ENCODE peak calls at places on chromosomes 2 and 18, in ten cellular contexts. J is astrocyte, D is progenitor cell of endocrine pancreas, R is GM03348, O is HEK293T, E is ovary, L is left ventricle myocardium superior, I is PC-3, P is trophoblast cell, U is nephron progenitor cell. C is an unnamed sample.

GRCh38 chr2:239574054-239574433 is 173.2 kb upstream of the HDAC4 start:
- DNase-seq in J (no peak), O (no peak), E (no peak), U (no peak), P (no peak), R (no peak), L (no peak), D (no peak), I (no peak), C (no peak)

GRCh38 chr2:228355897-228356296 is 174.4 kb upstream of the SPHKAP start:
- DNase-seq in R (no peak), P (no peak), U (no peak), D (no peak), J (no peak), O (no peak), L (no peak), I (no peak), E (no peak), C (no peak)

GRCh38 chr2:68225119-68225632 is 27.2 kb downstream of the PPP3R1 start:
- DNase-seq in L (no peak), O (peak; percentile 32), E (no peak), I (peak; percentile 48), D (no peak), J (no peak), U (no peak), P (peak; percentile 55), R (no peak), C (peak; percentile 32)

GRCh38 chr2:231299267-231299666 is 96.2 kb upstream of the B3GNT7 start:
- DNase-seq in I (no peak), E (no peak), J (no peak), O (no peak), L (no peak), P (peak; percentile 13), R (no peak), U (no peak), D (no peak), C (no peak)

GRCh38 chr18:57519668-57520424 is 66.7 kb downstream of the FECH start:
- DNase-seq in U (no peak), R (no peak), I (no peak), J (no peak), O (no peak), P (no peak), L (no peak), E (no peak), D (no peak), C (no peak)

GRCh38 chr2:237873382-237873781 is 14.0 kb downstream of the RAMP1 start:
- DNase-seq in O (no peak), P (no peak), J (no peak), R (no peak), D (no peak), L (no peak), U (no peak), E (peak; percentile 40), I (no peak), C (no peak)

GRCh38 chr2:234958311-234958710 is 6.5 kb downstream of the SH3BP4 start:
- DNase-seq in J (no peak), I (no peak), L (no peak), D (no peak), P (no peak), O (no peak), R (no peak), E (no peak), U (no peak), C (no peak)

GRCh38 chr2:34004936-34005335 is 405.8 kb upstream of the FAM98A start:
- DNase-seq in D (no peak), U (no peak), O (no peak), L (no peak), J (no peak), R (no peak), E (no peak), I (no peak), P (no peak), C (no peak)

GRCh38 chr2:48129256-48129950 is 223.1 kb upstream of the FBXO11 start:
- DNase-seq in P (no peak), J (peak; percentile 37), U (no peak), L (no peak), R (no peak), I (peak; percentile 41), D (no peak), O (no peak), E (no peak), C (no peak)

GRCh38 chr18:31738460-31739407 is 21.9 kb downstream of the SLC25A52 start:
- DNase-seq in D (no peak), E (no peak), J (no peak), P (peak; percentile 73), R (no peak), U (no peak), O (no peak), I (peak; percentile 3), L (no peak), C (no peak)

GRCh38 chr2:221370076-221370941 is 201.8 kb downstream of the EPHA4 start:
- DNase-seq in D (no peak), R (no peak), U (no peak), O (no peak), I (no peak), J (no peak), P (no peak), L (no peak), E (no peak), C (no peak)

GRCh38 chr2:138782378-138782777 is 2.2 kb upstream of the NXPH2 start:
- DNase-seq in D (no peak), L (no peak), E (no peak), U (no peak), O (no peak), I (no peak), R (no peak), P (no peak), J (no peak), C (no peak)

GRCh38 chr2:74399785-74400184 is 19.7 kb upstream of the DCTN1 start:
- DNase-seq in R (peak; percentile 54), D (no peak), O (peak; percentile 40), J (no peak), P (peak; percentile 59), I (peak; percentile 66), L (no peak), E (no peak), U (no peak), C (no peak)

GRCh38 chr18:49849331-49850217 is 36.2 kb upstream of the ACAA2 start:
- DNase-seq in E (peak; percentile 46), O (peak; percentile 10), L (peak; percentile 47), D (no peak), P (peak; percentile 59), J (peak; percentile 91), U (peak; percentile 26), I (peak; percentile 87), R (peak; percentile 73), C (no peak)

GRCh38 chr2:20450201-20451108 is 3.6 kb downstream of the RHOB start:
- DNase-seq in O (no peak), I (no peak), L (peak; percentile 69), P (peak; percentile 83), E (peak; percentile 87), J (peak; percentile 75), U (no peak), R (peak; percentile 80), D (no peak), C (peak; percentile 93)

GRCh38 chr2:168002021-168002553 is 245.3 kb downstream of the STK39 start:
- DNase-seq in R (peak; percentile 24), E (no peak), J (peak; percentile 56), I (peak; percentile 9), O (no peak), P (peak; percentile 13), L (no peak), U (no peak), D (no peak), C (no peak)

GRCh38 chr2:238241970-238242369 is 2.1 kb upstream of the HES6 start:
- DNase-seq in O (no peak), D (no peak), E (no peak), P (no peak), R (no peak), I (no peak), J (no peak), U (no peak), L (no peak), C (no peak)

GRCh38 chr2:24360050-24360962 is at the start of gene ITSN2:
- DNase-seq in P (peak; percentile 77), E (peak; percentile 82), O (peak; percentile 78), J (peak; percentile 37), R (peak; percentile 94), L (peak; percentile 92), U (peak; percentile 85), D (peak; percentile 60), I (peak; percentile 69), C (peak; percentile 87)

GRCh38 chr18:23933407-23933806 is 81.1 kb upstream of the TTC39C start:
- DNase-seq in E (no peak), O (no peak), J (peak; percentile 61), P (no peak), L (no peak), I (peak; percentile 25), R (no peak), D (no peak), U (no peak), C (no peak)

GRCh38 chr18:60978338-60978737 is 354.9 kb upstream of the CDH20 start:
- DNase-seq in L (no peak), U (peak; percentile 8), E (no peak), I (peak; percentile 21), R (peak; percentile 20), P (peak; percentile 40), J (peak; percentile 94), D (no peak), O (no peak), C (no peak)

GRCh38 chr2:165857881-165858280 is 63.8 kb upstream of the GALNT3 start:
- DNase-seq in L (no peak), P (no peak), R (no peak), E (no peak), I (no peak), J (no peak), D (no peak), U (no peak), O (no peak), C (no peak)

GRCh38 chr18:70578480-70578879 is 289.6 kb downstream of the SOCS6 start:
- DNase-seq in P (no peak), R (no peak), O (peak; percentile 38), L (no peak), D (no peak), U (peak; percentile 40), I (no peak), J (no peak), E (no peak), C (no peak)

GRCh38 chr2:78201064-78201575 is 678.9 kb upstream of the LRRTM4 start:
- DNase-seq in I (no peak), R (no peak), O (no peak), P (no peak), U (no peak), J (no peak), L (no peak), E (no peak), D (no peak), C (no peak)

GRCh38 chr2:25473758-25474335 is 132.1 kb upstream of the DNMT3A start:
- DNase-seq in D (no peak), L (peak; percentile 42), I (no peak), R (no peak), P (no peak), O (peak; percentile 53), U (no peak), J (no peak), E (peak; percentile 65), C (no peak)

GRCh38 chr18:9803698-9804516 is 81.9 kb upstream of the TXNDC2 start:
- DNase-seq in P (peak; percentile 28), R (no peak), L (peak; percentile 58), U (peak; percentile 19), D (no peak), I (peak; percentile 19), J (no peak), O (no peak), E (no peak), C (peak; percentile 41)

GRCh38 chr2:20433249-20433648 is 13.6 kb upstream of the RHOB start:
- DNase-seq in R (no peak), U (no peak), E (no peak), O (no peak), I (no peak), L (no peak), J (no peak), P (no peak), D (no peak), C (no peak)